ENCODE peak calls at places on chromosome 16, in six cellular contexts. L is nucleus accumbens; E is left kidney; V is NCI-H1436; O is stimulated activated CD8-positive, alpha-beta memory T cell treated with anti-CD3 and anti-CD28 coated beads, Interleukin-7, amount 100 ng/mL, for 4 hours; I is lung microvascular endothelial cell. C is an unnamed sample.

GRCh38 chr16:17404903-17405691 is 65.7 kb downstream of the XYLT1 start:
- DNase-seq in I (no peak), V (no peak), L (peak), O (no peak), E (no peak), C (no peak)

GRCh38 chr16:5188318-5189025 is 90.9 kb upstream of the EEF2KMT start:
- DNase-seq in I (no peak), L (no peak), E (no peak), O (no peak), V (no peak), C (no peak)

GRCh38 chr16:50667497-50668367 is 13.4 kb downstream of the SNX20 start:
- DNase-seq in L (no peak), E (no peak), O (no peak), V (no peak), I (peak), C (no peak)

GRCh38 chr16:58461056-58461455 is 38.9 kb upstream of the NDRG4 start:
- DNase-seq in O (no peak), V (no peak), I (no peak), L (no peak), E (no peak), C (no peak)

GRCh38 chr16:73154063-73154870 is 106.3 kb upstream of the ZFHX3 start:
- DNase-seq in L (no peak), I (peak), O (no peak), E (no peak), V (no peak), C (no peak)

GRCh38 chr16:51146256-51146924 is 4.7 kb downstream of the SALL1 start:
- DNase-seq in L (no peak), I (no peak), O (no peak), E (peak), V (no peak), C (no peak)

GRCh38 chr16:84088695-84089395 is 27.9 kb downstream of the MBTPS1 start:
- DNase-seq in V (no peak), I (no peak), E (peak), L (no peak), O (peak), C (no peak)

GRCh38 chr16:72878301-72879269 is 169.3 kb downstream of the ZFHX3 start:
- DNase-seq in V (no peak), E (no peak), O (no peak), L (no peak), I (no peak), C (no peak)

GRCh38 chr16:64019339-64019738 is 1102.5 kb downstream of the CDH11 start:
- DNase-seq in L (no peak), O (no peak), V (no peak), I (no peak), E (no peak), C (no peak)

GRCh38 chr16:11797166-11797956 is at the start of gene ZC3H7A:
- DNase-seq in O (peak), L (peak), E (peak), V (peak), I (peak), C (peak)

GRCh38 chr16:68265078-68265925 is 976 bp downstream of the SLC7A6 start:
- DNase-seq in O (no peak), V (no peak), L (no peak), E (peak), I (peak), C (no peak)

GRCh38 chr16:54171855-54172537 is 114.6 kb downstream of the IRX3 start:
- DNase-seq in V (no peak), I (no peak), L (no peak), E (peak), O (no peak), C (peak)